ENCODE peak calls at places on chromosome 6, in nine cellular contexts. S is CMK; G is stimulated activated naive CD8-positive, alpha-beta T cell treated with anti-CD3 and anti-CD28 coated beads, Interleukin-15, Interleukin-2, amounts not matched to agents 100 U/mL and 50 U/mL, for 24 hours; B is NB4; T is PC-3; O is fibroblast of villous mesenchyme; I is RCC 7860; C is omental fat pad; D is SW480. W is an unnamed sample.

GRCh38 chr6:143803769-143804540 is 39.2 kb upstream of the LTV1 start:
- DNase-seq in S (no peak), G (no peak), B (no peak), T (no peak), O (no peak), I (no peak), C (no peak), D (no peak), W (no peak)

GRCh38 chr6:89432875-89433636 is at the start of gene ANKRD6:
- DNase-seq in S (peak), G (peak), B (peak), T (peak), O (peak), I (no peak), C (peak), D (peak), W (peak)

GRCh38 chr6:34248198-34248726 is 544 bp downstream of the SMIM29 start:
- DNase-seq in S (no peak), G (peak), B (peak), T (peak), O (peak), I (no peak), C (no peak), D (peak), W (no peak)

GRCh38 chr6:162778603-162779002 is 50.8 kb downstream of the PACRG start:
- DNase-seq in S (no peak), G (no peak), B (no peak), T (no peak), O (no peak), I (no peak), C (no peak), D (no peak), W (no peak)

GRCh38 chr6:155943635-155944034 is 488.0 kb upstream of the NOX3 start:
- DNase-seq in S (no peak), G (no peak), B (no peak), T (peak), O (peak), I (no peak), C (no peak), D (no peak), W (no peak)

GRCh38 chr6:152268846-152269442 is 368.2 kb downstream of the SYNE1 start:
- DNase-seq in S (no peak), G (no peak), B (no peak), T (no peak), O (no peak), I (no peak), C (no peak), D (no peak), W (no peak)

GRCh38 chr6:159981171-159981571 is 12.3 kb downstream of the IGF2R start:
- DNase-seq in S (no peak), G (peak), B (no peak), T (no peak), O (no peak), I (no peak), C (no peak), D (no peak), W (no peak)

GRCh38 chr6:43759157-43759925 is 10.7 kb upstream of the VEGFA start:
- DNase-seq in S (no peak), G (no peak), B (no peak), T (peak), O (no peak), I (no peak), C (no peak), D (no peak), W (no peak)

W was measured in NCI-H2107.